ENCODE peak calls at places on chromosomes 6 and 20, in eight cellular contexts. R, M, Y, S, K, Q, Z and G are unnamed samples.
A peak's percentile ranks its signal among the peaks of the same experiment; 100 is the strongest.

GRCh38 chr6:71473908-71474307 is 185.3 kb downstream of the OGFRL1 start:
- DNase-seq in R (peak; percentile 57), M (no peak), Y (no peak), S (peak; percentile 70), K (peak; percentile 90), Q (no peak), Z (no peak), G (no peak)

GRCh38 chr6:47106721-47107197 is 64.6 kb upstream of the ADGRF1 start:
- DNase-seq in R (no peak), M (no peak), Y (no peak), S (no peak), K (no peak), Q (no peak), Z (no peak), G (no peak)

GRCh38 chr6:151084275-151084674 is 155.5 kb upstream of the AKAP12 start:
- DNase-seq in R (no peak), M (no peak), Y (no peak), S (no peak), K (no peak), Q (no peak), Z (no peak), G (no peak)

GRCh38 chr6:33783781-33784520 is 5.0 kb downstream of the LEMD2 start:
- DNase-seq in R (no peak), M (no peak), Y (no peak), S (no peak), K (no peak), Q (no peak), Z (no peak), G (no peak)

GRCh38 chr6:127458817-127459216 is 372 bp downstream of the KIAA0408 start:
- DNase-seq in R (no peak), M (no peak), Y (no peak), S (no peak), K (peak; percentile 73), Q (no peak), Z (peak; percentile 43), G (no peak)

GRCh38 chr6:166691199-166691598 is 64.1 kb upstream of the RPS6KA2 start:
- DNase-seq in R (peak; percentile 13), M (no peak), Y (peak; percentile 48), S (peak; percentile 65), K (peak; percentile 49), Q (no peak), Z (no peak), G (no peak)

GRCh38 chr20:13349240-13349604 is 128.1 kb downstream of the ISM1 start:
- DNase-seq in R (no peak), M (no peak), Y (no peak), S (no peak), K (peak; percentile 10), Q (no peak), Z (no peak), G (no peak)

GRCh38 chr6:75296811-75297779 is 12.5 kb upstream of the TMEM30A start:
- DNase-seq in R (peak; percentile 16), M (no peak), Y (no peak), S (no peak), K (peak; percentile 81), Q (no peak), Z (peak; percentile 74), G (no peak)

GRCh38 chr20:49230021-49230420 is 10.8 kb downstream of the DDX27 start:
- DNase-seq in R (no peak), M (no peak), Y (no peak), S (no peak), K (no peak), Q (no peak), Z (no peak), G (no peak)

GRCh38 chr6:165231177-165231576 is 78.2 kb downstream of the C6orf118 start:
- DNase-seq in R (no peak), M (no peak), Y (peak; percentile 44), S (no peak), K (no peak), Q (no peak), Z (no peak), G (no peak)

GRCh38 chr6:153125032-153125431 is 6.0 kb downstream of the RGS17 start:
- DNase-seq in R (no peak), M (no peak), Y (no peak), S (no peak), K (no peak), Q (no peak), Z (no peak), G (no peak)

GRCh38 chr6:40788661-40789111 is 201.5 kb upstream of the LRFN2 start:
- DNase-seq in R (no peak), M (no peak), Y (no peak), S (peak; percentile 54), K (peak; percentile 42), Q (no peak), Z (no peak), G (no peak)

GRCh38 chr6:87384449-87384848 is 23.3 kb upstream of the CFAP206 start:
- DNase-seq in R (no peak), M (no peak), Y (no peak), S (no peak), K (no peak), Q (no peak), Z (no peak), G (no peak)

GRCh38 chr20:57400262-57400701 is 9.1 kb downstream of the RBM38 start:
- DNase-seq in R (no peak), M (peak; percentile 60), Y (no peak), S (no peak), K (no peak), Q (no peak), Z (peak; percentile 49), G (peak; percentile 75)
- TF ChIP-seq CTCF in R (no peak), M (no peak), Y (no peak), S (no peak), K (no peak), Q (no peak), Z (peak; percentile 29), G (no peak)

GRCh38 chr20:58361549-58361948 is 27.5 kb upstream of the VAPB start:
- DNase-seq in R (peak; percentile 47), M (no peak), Y (no peak), S (no peak), K (no peak), Q (no peak), Z (no peak), G (no peak)

GRCh38 chr20:58362117-58362516 is 26.9 kb upstream of the VAPB start:
- DNase-seq in R (no peak), M (no peak), Y (no peak), S (no peak), K (no peak), Q (no peak), Z (no peak), G (no peak)

GRCh38 chr20:58362970-58363369 is 26.1 kb upstream of the VAPB start:
- DNase-seq in R (no peak), M (no peak), Y (no peak), S (no peak), K (no peak), Q (no peak), Z (no peak), G (no peak)

DNA sequence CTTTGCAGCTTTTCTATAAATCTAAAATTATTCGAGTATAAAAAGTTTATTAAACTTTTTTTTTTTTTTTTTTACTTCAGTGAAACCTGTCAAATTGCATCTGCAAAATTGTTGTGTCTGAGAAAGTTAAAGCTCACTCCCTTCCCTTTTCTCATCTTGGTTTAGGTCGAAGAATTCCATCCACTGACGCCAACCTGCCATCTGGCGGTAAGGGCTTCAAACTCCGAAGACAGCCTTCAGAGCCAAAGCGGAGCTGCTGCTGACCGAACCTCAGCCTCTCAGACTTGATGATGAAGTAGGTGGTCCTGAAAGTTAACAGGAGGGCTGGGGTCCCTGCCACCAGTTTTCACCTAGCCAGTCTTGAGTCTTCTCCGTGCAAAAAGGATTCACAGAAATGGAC is 29.6 kb upstream of the VAPB start:
- DNase-seq in R (no peak), M (no peak), Y (no peak), S (no peak), K (peak; percentile 12), Q (peak; percentile 18), Z (no peak), G (no peak)
- TF ChIP-seq CTCF in R (peak; percentile 42), M (no peak), Y (no peak), S (no peak), K (no peak), Q (peak; percentile 18), Z (no peak), G (no peak)

GRCh38 chr6:134577998-134578397 is 260.1 kb upstream of the SGK1 start:
- DNase-seq in R (no peak), M (no peak), Y (no peak), S (no peak), K (no peak), Q (no peak), Z (no peak), G (no peak)
- TF ChIP-seq CTCF in R (peak; percentile 12), M (no peak), Y (no peak), S (no peak), K (no peak), Q (no peak), Z (no peak), G (peak; percentile 21)

GRCh38 chr6:69819138-69819537 is 22.3 kb upstream of the LMBRD1 start:
- DNase-seq in R (no peak), M (no peak), Y (no peak), S (no peak), K (no peak), Q (no peak), Z (no peak), G (no peak)
- TF ChIP-seq CTCF in R (no peak), M (no peak), Y (no peak), S (no peak), K (no peak), Q (no peak), Z (no peak), G (no peak)

DNA sequence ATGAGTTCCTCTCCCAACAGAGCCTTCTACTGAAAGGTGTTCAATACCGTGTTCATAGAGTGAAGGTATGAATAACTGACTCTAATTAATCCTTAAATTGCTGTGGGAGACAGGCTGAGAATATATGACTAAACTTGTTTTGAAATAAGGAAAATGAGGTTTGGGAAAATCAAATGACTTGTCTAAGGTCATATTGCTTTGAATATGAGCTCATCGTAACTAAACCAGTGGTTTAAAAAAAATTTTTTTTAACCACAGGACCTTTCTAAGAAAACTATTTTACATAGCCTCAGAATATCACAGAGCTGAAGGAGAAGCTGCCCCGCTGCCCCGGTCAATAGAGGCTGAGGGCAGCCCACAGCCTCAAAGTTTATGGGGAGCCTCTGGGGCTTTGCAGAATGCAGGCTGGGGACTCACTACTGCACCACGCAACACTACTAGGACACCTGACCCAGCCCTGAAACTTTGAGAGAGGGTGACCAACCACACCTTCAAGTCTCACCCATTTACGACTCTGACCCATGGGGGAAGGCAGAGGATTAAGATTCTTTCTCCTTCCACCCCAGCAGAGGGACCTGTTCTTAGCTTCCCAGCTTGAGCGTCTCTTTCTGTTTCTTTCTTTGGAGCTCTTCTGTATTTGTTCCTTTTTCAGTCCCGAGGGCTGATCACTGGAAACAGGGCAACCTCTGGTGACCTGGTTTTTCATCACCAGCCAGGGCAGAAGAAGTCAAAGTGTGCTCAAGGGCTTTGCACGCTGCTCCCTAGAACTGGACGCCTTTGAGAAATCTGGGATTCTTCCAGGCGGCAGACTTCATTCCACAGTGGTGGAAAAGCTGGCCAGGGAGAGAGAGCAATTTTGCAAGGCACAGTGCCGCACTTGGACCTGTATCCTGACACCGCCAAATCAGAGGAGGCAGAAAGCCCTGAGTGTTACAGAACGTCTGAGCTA is 220.2 kb downstream of the ATXN1 start:
- DNase-seq in R (no peak), M (no peak), Y (no peak), S (no peak), K (peak; percentile 65), Q (no peak), Z (no peak), G (no peak)
- TF ChIP-seq CTCF in R (peak; percentile 4), M (no peak), Y (no peak), S (peak; percentile 11), K (peak; percentile 31), Q (no peak), Z (no peak), G (peak; percentile 35)